ENCODE peak calls at places on chromosomes 11 and 22, in seven cellular contexts. One of them, this sample, is unnamed.

GRCh38 chr11:43765194-43765593 is 84.7 kb downstream of the HSD17B12 start:
- DNase-seq in stomach: no peak
- DNase-seq in foreskin fibroblast: no peak
- DNase-seq in body of pancreas: no peak
- DNase-seq in heart right ventricle: no peak
- DNase-seq in spleen: no peak
- DNase-seq in AG04449: no peak
- DNase-seq in this sample: no peak

GRCh38 chr11:18634140-18635032 is at the start of gene SPTY2D1:
- DNase-seq in foreskin fibroblast: peak
- DNase-seq in AG04449: peak
- DNase-seq in spleen: peak
- DNase-seq in body of pancreas: peak
- DNase-seq in stomach: peak
- DNase-seq in heart right ventricle: peak
- DNase-seq in this sample: peak

GRCh38 chr11:95289378-95289777 is 58.4 kb upstream of the SESN3 start:
- DNase-seq in heart right ventricle: no peak
- DNase-seq in body of pancreas: no peak
- DNase-seq in foreskin fibroblast: no peak
- DNase-seq in stomach: no peak
- DNase-seq in spleen: no peak
- DNase-seq in AG04449: no peak
- DNase-seq in this sample: no peak

GRCh38 chr11:65181569-65182257 is at the start of gene CAPN1:
- DNase-seq in body of pancreas: peak
- DNase-seq in AG04449: peak
- DNase-seq in stomach: peak
- DNase-seq in heart right ventricle: peak
- DNase-seq in spleen: peak
- DNase-seq in foreskin fibroblast: peak
- DNase-seq in this sample: peak

GRCh38 chr22:37681556-37682049 is 4.5 kb upstream of the NOL12 start:
- DNase-seq in AG04449: no peak
- DNase-seq in stomach: peak
- DNase-seq in body of pancreas: peak
- DNase-seq in spleen: peak
- DNase-seq in heart right ventricle: peak
- DNase-seq in foreskin fibroblast: peak
- DNase-seq in this sample: peak

GRCh38 chr11:73386026-73386425 is 9.8 kb downstream of the RELT start:
- DNase-seq in heart right ventricle: no peak
- DNase-seq in stomach: no peak
- DNase-seq in AG04449: no peak
- DNase-seq in spleen: peak
- DNase-seq in body of pancreas: no peak
- DNase-seq in foreskin fibroblast: no peak
- DNase-seq in this sample: no peak

GRCh38 chr11:73140213-73141030 is 1.7 kb downstream of the FCHSD2 start:
- DNase-seq in AG04449: no peak
- DNase-seq in stomach: peak
- DNase-seq in body of pancreas: peak
- DNase-seq in foreskin fibroblast: no peak
- DNase-seq in spleen: peak
- DNase-seq in heart right ventricle: peak
- DNase-seq in this sample: no peak

GRCh38 chr11:107707807-107708206 is 4.0 kb downstream of the SLN start:
- DNase-seq in AG04449: no peak
- DNase-seq in heart right ventricle: no peak
- DNase-seq in body of pancreas: no peak
- DNase-seq in foreskin fibroblast: no peak
- DNase-seq in spleen: no peak
- DNase-seq in stomach: no peak
- DNase-seq in this sample: no peak

GRCh38 chr22:37234736-37235711 is 9.0 kb downstream of the RAC2 start:
- DNase-seq in foreskin fibroblast: no peak
- DNase-seq in heart right ventricle: no peak
- DNase-seq in body of pancreas: no peak
- DNase-seq in AG04449: no peak
- DNase-seq in stomach: no peak
- DNase-seq in spleen: peak
- DNase-seq in this sample: no peak

GRCh38 chr11:61295596-61295926 is 445 bp upstream of the VWCE start:
- DNase-seq in stomach: peak
- DNase-seq in foreskin fibroblast: no peak
- DNase-seq in body of pancreas: peak
- DNase-seq in spleen: peak
- DNase-seq in AG04449: no peak
- DNase-seq in heart right ventricle: peak
- DNase-seq in this sample: no peak

GRCh38 chr11:43685483-43685882 is 4.9 kb downstream of the HSD17B12 start:
- DNase-seq in body of pancreas: no peak
- DNase-seq in spleen: no peak
- DNase-seq in foreskin fibroblast: no peak
- DNase-seq in stomach: no peak
- DNase-seq in AG04449: no peak
- DNase-seq in heart right ventricle: no peak
- DNase-seq in this sample: no peak

GRCh38 chr22:20429254-20430100 is 8.1 kb downstream of the SCARF2 start:
- DNase-seq in heart right ventricle: peak
- DNase-seq in body of pancreas: peak
- DNase-seq in stomach: peak
- DNase-seq in AG04449: no peak
- DNase-seq in spleen: peak
- DNase-seq in foreskin fibroblast: no peak
- DNase-seq in this sample: peak

GRCh38 chr11:61949169-61950034 is 749 bp upstream of the BEST1 start:
- DNase-seq in heart right ventricle: peak
- DNase-seq in spleen: no peak
- DNase-seq in stomach: no peak
- DNase-seq in AG04449: peak
- DNase-seq in foreskin fibroblast: peak
- DNase-seq in body of pancreas: peak
- DNase-seq in this sample: peak

GRCh38 chr22:50201191-50202129 is 649 bp downstream of the SELENOO start:
- DNase-seq in spleen: peak
- DNase-seq in body of pancreas: peak
- DNase-seq in heart right ventricle: no peak
- DNase-seq in stomach: peak
- DNase-seq in AG04449: no peak
- DNase-seq in foreskin fibroblast: no peak
- DNase-seq in this sample: no peak

GRCh38 chr11:13958596-13958995 is 3.9 kb upstream of the SPON1 start:
- DNase-seq in heart right ventricle: no peak
- DNase-seq in body of pancreas: no peak
- DNase-seq in foreskin fibroblast: no peak
- DNase-seq in stomach: no peak
- DNase-seq in spleen: no peak
- DNase-seq in AG04449: no peak
- DNase-seq in this sample: no peak

GRCh38 chr22:42680648-42681047 is 31.5 kb upstream of the CYB5R3 start:
- DNase-seq in heart right ventricle: no peak
- DNase-seq in AG04449: no peak
- DNase-seq in foreskin fibroblast: peak
- DNase-seq in body of pancreas: no peak
- DNase-seq in stomach: no peak
- DNase-seq in spleen: no peak
- DNase-seq in this sample: no peak

GRCh38 chr22:29143848-29144785 is 61.6 kb upstream of the EMID1 start:
- DNase-seq in spleen: no peak
- DNase-seq in AG04449: no peak
- DNase-seq in foreskin fibroblast: no peak
- DNase-seq in heart right ventricle: no peak
- DNase-seq in stomach: peak
- DNase-seq in body of pancreas: no peak
- DNase-seq in this sample: peak

GRCh38 chr22:41911292-41911611 is 3.6 kb downstream of the SHISA8 start:
- DNase-seq in stomach: no peak
- DNase-seq in foreskin fibroblast: no peak
- DNase-seq in spleen: no peak
- DNase-seq in AG04449: no peak
- DNase-seq in heart right ventricle: no peak
- DNase-seq in body of pancreas: no peak
- DNase-seq in this sample: no peak

GRCh38 chr22:27474711-27475547 is 326.6 kb downstream of the MN1 start:
- DNase-seq in foreskin fibroblast: peak
- DNase-seq in AG04449: peak
- DNase-seq in body of pancreas: peak
- DNase-seq in stomach: no peak
- DNase-seq in spleen: no peak
- DNase-seq in heart right ventricle: no peak
- DNase-seq in this sample: no peak

GRCh38 chr11:6755303-6755952 is 16.3 kb downstream of the OR2AG2 start:
- DNase-seq in foreskin fibroblast: peak
- DNase-seq in heart right ventricle: no peak
- DNase-seq in body of pancreas: peak
- DNase-seq in AG04449: no peak
- DNase-seq in stomach: peak
- DNase-seq in spleen: no peak
- DNase-seq in this sample: no peak

GRCh38 chr22:19850482-19851109 is 4.1 kb downstream of the GNB1L start:
- DNase-seq in stomach: no peak
- DNase-seq in heart right ventricle: no peak
- DNase-seq in spleen: no peak
- DNase-seq in foreskin fibroblast: no peak
- DNase-seq in AG04449: no peak
- DNase-seq in body of pancreas: no peak
- DNase-seq in this sample: no peak

DNA sequence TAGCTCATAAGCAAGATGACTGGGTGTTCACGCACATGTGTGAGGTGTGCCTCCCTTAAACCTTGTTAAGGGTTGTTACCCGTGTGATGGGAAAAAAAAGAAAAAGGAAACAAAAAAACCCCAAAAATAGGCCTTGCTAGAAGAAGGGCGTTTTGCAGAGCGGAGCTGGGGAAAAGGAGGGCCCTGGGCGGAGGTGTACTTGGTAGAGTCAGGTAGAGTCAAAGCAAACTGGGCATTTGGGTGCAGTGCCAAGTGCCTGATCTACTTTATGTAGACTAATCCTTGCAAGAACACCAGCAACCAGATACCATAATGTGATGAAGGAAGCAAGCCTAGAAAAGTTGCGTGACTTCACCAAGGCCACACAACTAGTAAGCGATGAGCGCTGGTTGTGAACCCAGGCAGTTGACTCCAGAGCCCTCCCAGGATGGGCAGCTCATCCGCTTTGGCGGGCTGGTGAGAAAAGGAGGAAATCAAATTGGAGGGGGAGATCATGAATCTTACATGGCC is 1.2 kb upstream of the TIRAP start:
- DNase-seq in stomach: no peak
- DNase-seq in spleen: no peak
- DNase-seq in AG04449: no peak
- DNase-seq in heart right ventricle: no peak
- DNase-seq in foreskin fibroblast: no peak
- DNase-seq in body of pancreas: no peak
- DNase-seq in this sample: no peak
- H3K4me3 ChIP-seq in stomach: no peak
- H3K4me3 ChIP-seq in spleen: peak
- H3K4me3 ChIP-seq in AG04449: no peak
- H3K4me3 ChIP-seq in heart right ventricle: no peak
- H3K4me3 ChIP-seq in foreskin fibroblast: no peak
- H3K4me3 ChIP-seq in body of pancreas: no peak
- H3K4me3 ChIP-seq in this sample: peak

GRCh38 chr22:44181912-44182590 is 1.3 kb downstream of the PARVG start:
- DNase-seq in heart right ventricle: no peak
- DNase-seq in stomach: no peak
- DNase-seq in AG04449: no peak
- DNase-seq in foreskin fibroblast: no peak
- DNase-seq in spleen: peak
- DNase-seq in body of pancreas: no peak
- DNase-seq in this sample: no peak
- TF ChIP-seq CTCF in heart right ventricle: no peak
- TF ChIP-seq CTCF in stomach: no peak
- TF ChIP-seq CTCF in AG04449: no peak
- TF ChIP-seq CTCF in foreskin fibroblast: no peak
- TF ChIP-seq CTCF in spleen: no peak
- TF ChIP-seq CTCF in body of pancreas: no peak
- TF ChIP-seq CTCF in this sample: no peak

DNA sequence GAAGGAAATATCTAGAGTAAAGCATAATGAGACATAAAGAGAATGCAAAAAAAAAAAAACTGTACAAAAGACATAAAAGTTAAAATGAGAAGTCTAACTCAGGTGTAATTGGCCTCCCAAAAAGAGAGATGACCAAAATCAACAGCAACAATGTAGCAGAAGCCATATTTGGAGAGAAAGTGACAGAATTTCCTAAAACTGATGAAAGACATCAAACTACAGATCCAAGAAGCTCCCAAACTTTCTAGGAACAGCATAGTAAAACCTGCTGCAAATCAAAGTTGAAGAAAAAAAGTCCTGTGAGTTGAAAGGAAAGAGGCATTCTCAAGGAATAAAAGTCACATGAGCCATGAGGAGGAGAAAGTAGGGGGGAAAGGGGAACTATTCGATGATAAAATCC is 231.3 kb downstream of the METTL15 start:
- DNase-seq in AG04449: no peak
- DNase-seq in heart right ventricle: no peak
- DNase-seq in foreskin fibroblast: no peak
- DNase-seq in body of pancreas: no peak
- DNase-seq in spleen: no peak
- DNase-seq in stomach: no peak
- DNase-seq in this sample: no peak
- H3K4me3 ChIP-seq in AG04449: no peak
- H3K4me3 ChIP-seq in heart right ventricle: no peak
- H3K4me3 ChIP-seq in foreskin fibroblast: no peak
- H3K4me3 ChIP-seq in body of pancreas: no peak
- H3K4me3 ChIP-seq in spleen: no peak
- H3K4me3 ChIP-seq in stomach: no peak
- H3K4me3 ChIP-seq in this sample: no peak

GRCh38 chr11:119095066-119095880 is 6.4 kb downstream of the DPAGT1 start:
- DNase-seq in AG04449: peak
- DNase-seq in spleen: peak
- DNase-seq in stomach: peak
- DNase-seq in heart right ventricle: peak
- DNase-seq in foreskin fibroblast: peak
- DNase-seq in body of pancreas: peak
- DNase-seq in this sample: peak

GRCh38 chr11:119093666-119093950 is 8.0 kb downstream of the DPAGT1 start:
- DNase-seq in spleen: no peak
- DNase-seq in stomach: no peak
- DNase-seq in AG04449: no peak
- DNase-seq in heart right ventricle: no peak
- DNase-seq in foreskin fibroblast: no peak
- DNase-seq in body of pancreas: no peak
- DNase-seq in this sample: no peak

GRCh38 chr11:119092880-119093665 is 8.4 kb downstream of the HMBS start:
- DNase-seq in body of pancreas: peak
- DNase-seq in heart right ventricle: no peak
- DNase-seq in foreskin fibroblast: no peak
- DNase-seq in spleen: no peak
- DNase-seq in AG04449: no peak
- DNase-seq in stomach: peak
- DNase-seq in this sample: no peak

GRCh38 chr11:119093951-119094815 is 7.5 kb downstream of the DPAGT1 start:
- DNase-seq in heart right ventricle: peak
- DNase-seq in AG04449: no peak
- DNase-seq in spleen: peak
- DNase-seq in body of pancreas: peak
- DNase-seq in foreskin fibroblast: no peak
- DNase-seq in stomach: peak
- DNase-seq in this sample: peak

DNA sequence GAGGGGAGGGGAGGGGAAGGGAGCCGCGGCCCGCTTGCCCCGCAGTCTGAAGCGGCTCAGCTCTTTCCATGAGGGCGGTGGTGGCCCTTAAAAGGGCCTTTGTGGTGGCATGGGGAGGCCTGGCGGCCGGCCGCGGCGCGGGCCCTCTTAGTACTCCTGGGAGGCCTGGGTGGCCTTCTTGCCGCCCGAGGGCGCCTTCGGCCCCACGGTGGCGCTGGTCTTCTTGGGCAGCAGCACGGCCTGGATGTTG is 6.9 kb downstream of the DPAGT1 start:
- DNase-seq in foreskin fibroblast: peak
- DNase-seq in heart right ventricle: peak
- DNase-seq in stomach: peak
- DNase-seq in body of pancreas: peak
- DNase-seq in AG04449: no peak
- DNase-seq in spleen: peak
- DNase-seq in this sample: peak
- TF ChIP-seq CTCF in foreskin fibroblast: peak
- TF ChIP-seq CTCF in heart right ventricle: peak
- TF ChIP-seq CTCF in stomach: peak
- TF ChIP-seq CTCF in body of pancreas: peak
- TF ChIP-seq CTCF in AG04449: peak
- TF ChIP-seq CTCF in spleen: peak
- TF ChIP-seq CTCF in this sample: peak